ENCODE peak calls at places on chromosome 4, in five cellular contexts. Z is lower lobe of right lung, O is A549, P is astrocyte of the spinal cord, J is right lobe of liver. K is an unnamed sample.

GRCh38 chr4:159003420-159004253 is 99.2 kb upstream of the RAPGEF2 start:
- DNase-seq in O (no peak), P (peak), J (no peak), Z (no peak), K (no peak)

GRCh38 chr4:40307627-40308497 is 27.3 kb upstream of the CHRNA9 start:
- DNase-seq in Z (no peak), J (no peak), O (no peak), P (no peak), K (no peak)

GRCh38 chr4:97238956-97239698 is 904.1 kb downstream of the STPG2 start:
- DNase-seq in Z (no peak), P (no peak), O (no peak), J (no peak), K (no peak)

GRCh38 chr4:131638776-131639175 is 1510.3 kb upstream of the PCDH10 start:
- DNase-seq in O (no peak), P (peak), J (no peak), Z (no peak), K (no peak)

GRCh38 chr4:149914521-149915115 is 99.0 kb upstream of the IQCM start:
- DNase-seq in Z (no peak), P (peak), O (peak), J (no peak), K (peak)

GRCh38 chr4:130210871-130211270 is 1114.9 kb downstream of the C4orf33 start:
- DNase-seq in O (peak), J (no peak), Z (no peak), P (peak), K (peak)

GRCh38 chr4:186904104-186904503 is 180.4 kb upstream of the FAT1 start:
- DNase-seq in J (no peak), O (peak), Z (no peak), P (peak), K (no peak)

GRCh38 chr4:109728385-109728784 is 1.5 kb downstream of the PLA2G12A start:
- DNase-seq in J (no peak), Z (no peak), O (no peak), P (no peak), K (no peak)

GRCh38 chr4:130712038-130712437 is 1616.1 kb downstream of the C4orf33 start:
- DNase-seq in J (no peak), O (no peak), P (peak), Z (no peak), K (no peak)

GRCh38 chr4:102429553-102429952 is 71.6 kb upstream of the NFKB1 start:
- DNase-seq in O (peak), Z (no peak), J (no peak), P (peak), K (peak)

GRCh38 chr4:12724520-12724919 is 759.6 kb downstream of the RAB28 start:
- DNase-seq in P (no peak), J (no peak), Z (no peak), O (no peak), K (peak)

GRCh38 chr4:12729384-12729783 is 754.8 kb downstream of the RAB28 start:
- DNase-seq in J (no peak), O (peak), Z (no peak), P (peak), K (no peak)

GRCh38 chr4:12723849-12724447 is 760.2 kb downstream of the RAB28 start:
- DNase-seq in P (no peak), J (no peak), Z (no peak), O (no peak), K (no peak)
- H3K4me3 ChIP-seq in P (no peak), J (no peak), Z (no peak), O (no peak), K (no peak)

DNA sequence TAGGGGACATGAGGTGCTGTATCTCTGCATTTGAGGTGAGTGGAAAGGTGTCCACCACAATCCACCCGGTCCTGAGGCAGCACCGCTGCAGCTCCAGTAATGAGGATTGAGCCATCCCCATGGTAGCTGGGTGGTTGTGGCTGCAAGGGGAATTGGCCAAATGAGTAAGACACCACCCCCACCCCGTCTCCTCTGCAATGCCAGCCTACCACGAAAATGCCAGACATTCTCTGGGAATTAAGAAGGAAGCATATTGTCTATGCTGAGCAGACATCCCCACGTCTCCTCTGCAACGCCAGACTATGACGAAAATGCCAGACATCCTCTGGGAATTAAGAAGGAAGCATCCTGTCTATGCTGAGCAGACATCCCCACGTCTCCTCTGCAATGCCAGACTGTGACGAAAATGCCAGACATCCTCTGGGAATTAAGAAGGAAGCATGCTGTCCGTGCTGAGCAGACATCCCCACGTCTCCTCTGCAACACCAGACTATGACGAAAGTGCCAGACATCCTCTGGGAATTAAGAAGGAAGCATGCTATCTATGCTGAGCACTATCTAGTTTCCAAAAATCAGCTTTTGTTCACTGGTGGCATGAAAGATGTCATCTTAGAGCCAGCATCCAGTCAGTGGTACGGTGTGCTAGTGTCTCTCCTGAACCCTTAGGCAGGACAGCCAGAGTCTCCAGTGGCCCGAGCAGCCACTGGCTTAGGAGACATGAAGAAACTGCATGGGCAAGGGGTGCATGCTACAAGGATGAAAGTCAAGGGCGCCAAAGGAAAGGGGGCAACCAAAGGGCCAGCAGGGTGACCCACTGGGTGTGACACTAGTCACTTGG is 339.9 kb upstream of the FRG1 start:
- DNase-seq in J (no peak), O (peak), P (no peak), Z (no peak), K (peak)
- H3K4me3 ChIP-seq in J (no peak), O (no peak), P (no peak), Z (no peak), K (no peak)

DNA sequence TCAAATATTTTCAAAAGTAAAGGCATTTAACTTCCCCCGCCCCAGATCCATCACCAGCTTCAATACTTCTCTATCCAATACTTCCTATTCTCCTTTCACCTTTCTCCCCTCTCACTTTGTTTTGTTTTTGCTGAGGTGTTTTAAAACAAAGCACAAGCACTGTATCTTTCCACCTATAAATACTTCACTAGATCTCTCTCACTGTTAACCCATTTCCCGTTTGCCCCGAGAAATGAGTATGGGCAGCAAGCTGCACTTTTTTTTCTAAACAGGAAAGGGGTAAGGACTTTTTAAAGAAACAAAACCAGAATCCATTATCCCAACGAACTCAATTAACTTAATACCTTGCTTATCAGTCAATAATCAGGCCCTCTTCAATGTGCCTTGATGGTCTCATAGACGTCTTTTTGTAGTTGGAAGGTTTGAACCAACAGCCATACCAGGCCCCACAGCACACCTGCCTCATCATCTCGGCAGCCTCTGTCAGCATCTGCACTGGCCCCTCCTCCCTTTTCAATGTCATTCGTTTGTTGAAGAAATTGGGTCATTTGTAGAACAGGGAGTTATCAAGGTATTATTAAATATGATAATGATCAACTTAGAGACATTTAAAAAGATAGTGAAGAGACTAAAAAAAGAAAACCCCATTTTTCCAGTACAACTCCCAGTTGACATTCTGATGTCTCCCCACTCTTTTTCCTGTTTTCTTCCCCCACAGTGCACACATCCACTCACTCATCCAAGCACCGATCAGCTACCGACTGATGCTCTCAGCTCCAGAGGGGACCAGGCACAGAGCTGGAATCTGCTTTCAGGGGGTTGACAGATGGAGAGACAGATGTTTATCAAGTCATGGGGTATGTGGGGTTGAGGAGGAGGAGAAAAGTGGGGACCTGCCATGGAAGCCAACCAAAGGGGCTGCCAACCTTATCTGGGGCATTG is 25.8 kb downstream of the CRMP1 start:
- DNase-seq in O (no peak), J (no peak), P (no peak), Z (no peak), K (no peak)
- H3K4me3 ChIP-seq in O (no peak), J (no peak), P (no peak), Z (no peak), K (no peak)

GRCh38 chr4:184349283-184350039 is 124.9 kb downstream of the IRF2 start:
- DNase-seq in Z (no peak), J (peak), O (no peak), P (no peak), K (no peak)
- H3K4me3 ChIP-seq in Z (no peak), J (no peak), O (no peak), P (no peak), K (no peak)

GRCh38 chr4:1796486-1797204 is 3.6 kb downstream of the FGFR3 start:
- DNase-seq in O (no peak), J (no peak), P (no peak), Z (no peak), K (no peak)

GRCh38 chr4:1793940-1794808 is 1.1 kb downstream of the FGFR3 start:
- DNase-seq in O (peak), P (peak), J (no peak), Z (no peak), K (no peak)

GRCh38 chr4:1797298-1797860 is 4.3 kb downstream of the FGFR3 start:
- DNase-seq in J (peak), O (no peak), P (no peak), Z (no peak), K (no peak)

GRCh38 chr4:1794809-1795303 is 1.8 kb downstream of the FGFR3 start:
- DNase-seq in J (no peak), P (no peak), O (no peak), Z (no peak), K (no peak)

GRCh38 chr4:1795304-1796195 is 2.5 kb downstream of the FGFR3 start:
- DNase-seq in Z (no peak), O (no peak), J (peak), P (no peak), K (no peak)
- H3K4me3 ChIP-seq in Z (peak), O (peak), J (peak), P (no peak), K (peak)

GRCh38 chr4:138897818-138898226 is 117.8 kb upstream of the NOCT start:
- DNase-seq in J (no peak), Z (no peak), P (peak), O (peak), K (peak)

GRCh38 chr4:138903185-138903584 is 112.4 kb upstream of the NOCT start:
- DNase-seq in P (no peak), Z (no peak), J (no peak), O (no peak), K (no peak)

GRCh38 chr4:138899999-138900398 is 115.6 kb upstream of the NOCT start:
- DNase-seq in Z (no peak), O (no peak), J (no peak), P (no peak), K (no peak)

GRCh38 chr4:138898282-138898681 is 117.3 kb upstream of the NOCT start:
- DNase-seq in Z (no peak), P (peak), J (no peak), O (no peak), K (peak)

GRCh38 chr4:138901177-138901576 is 114.4 kb upstream of the NOCT start:
- DNase-seq in O (no peak), P (no peak), J (no peak), Z (no peak), K (no peak)
- H3K4me3 ChIP-seq in O (no peak), P (no peak), J (no peak), Z (no peak), K (no peak)

DNA sequence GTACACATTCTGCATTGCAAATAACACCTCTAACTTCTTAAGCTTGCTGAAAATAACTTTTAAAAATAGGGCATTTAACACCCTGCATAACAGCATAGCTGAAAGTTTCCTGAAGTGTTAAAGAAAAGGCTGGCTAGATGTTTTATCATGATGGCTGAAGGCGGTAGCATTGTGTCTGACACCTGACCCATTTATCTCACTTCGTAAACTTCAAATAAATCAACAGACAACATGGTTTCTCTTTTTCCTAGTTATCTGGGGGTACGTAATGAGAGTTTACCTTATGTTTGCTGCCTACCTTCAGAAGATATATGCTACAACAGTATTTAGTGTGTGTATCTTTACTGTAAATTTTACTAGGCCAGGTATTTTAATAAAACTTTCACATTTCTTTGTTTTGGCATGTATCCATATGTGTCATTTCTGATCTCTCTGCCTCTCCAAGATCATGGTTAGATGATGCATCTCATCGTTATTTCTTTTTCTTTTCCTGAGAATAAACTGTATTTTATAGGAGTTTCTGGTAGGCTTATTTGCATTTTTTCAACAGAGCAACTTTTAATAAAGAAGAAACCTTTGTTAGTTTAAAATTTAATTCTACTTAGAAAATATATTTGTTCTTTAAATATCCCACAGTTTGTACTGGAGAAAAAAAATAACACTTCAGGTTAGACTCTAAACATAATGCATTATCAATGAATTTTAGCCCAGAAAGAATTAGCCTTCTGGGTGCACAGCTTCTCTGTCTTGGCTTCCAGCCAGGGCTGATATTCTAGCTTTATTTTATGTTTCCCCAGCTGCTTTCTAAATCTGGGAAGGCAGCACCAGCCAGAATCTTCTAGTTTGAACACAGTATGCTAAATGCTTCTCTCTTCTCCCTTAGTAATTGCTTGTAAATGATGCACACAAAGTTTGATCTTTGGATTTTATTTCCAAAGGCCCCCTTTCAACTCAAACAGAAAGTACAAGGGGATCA is 2.9 kb downstream of the NDST4 start:
- DNase-seq in Z (no peak), P (peak), J (no peak), O (no peak), K (no peak)
- H3K4me3 ChIP-seq in Z (no peak), P (no peak), J (no peak), O (no peak), K (no peak)

GRCh38 chr4:168150651-168151050 is 58.3 kb downstream of the ANXA10 start:
- DNase-seq in P (peak), O (no peak), Z (no peak), J (no peak), K (no peak)

GRCh38 chr4:168152837-168153500 is 60.6 kb downstream of the ANXA10 start:
- DNase-seq in J (no peak), O (no peak), Z (no peak), P (no peak), K (no peak)

GRCh38 chr4:168154546-168155277 is 62.4 kb downstream of the ANXA10 start:
- DNase-seq in P (no peak), O (no peak), J (no peak), Z (no peak), K (no peak)

GRCh38 chr4:168151313-168151712 is 59.0 kb downstream of the ANXA10 start:
- DNase-seq in J (no peak), P (no peak), Z (no peak), O (no peak), K (no peak)

DNA sequence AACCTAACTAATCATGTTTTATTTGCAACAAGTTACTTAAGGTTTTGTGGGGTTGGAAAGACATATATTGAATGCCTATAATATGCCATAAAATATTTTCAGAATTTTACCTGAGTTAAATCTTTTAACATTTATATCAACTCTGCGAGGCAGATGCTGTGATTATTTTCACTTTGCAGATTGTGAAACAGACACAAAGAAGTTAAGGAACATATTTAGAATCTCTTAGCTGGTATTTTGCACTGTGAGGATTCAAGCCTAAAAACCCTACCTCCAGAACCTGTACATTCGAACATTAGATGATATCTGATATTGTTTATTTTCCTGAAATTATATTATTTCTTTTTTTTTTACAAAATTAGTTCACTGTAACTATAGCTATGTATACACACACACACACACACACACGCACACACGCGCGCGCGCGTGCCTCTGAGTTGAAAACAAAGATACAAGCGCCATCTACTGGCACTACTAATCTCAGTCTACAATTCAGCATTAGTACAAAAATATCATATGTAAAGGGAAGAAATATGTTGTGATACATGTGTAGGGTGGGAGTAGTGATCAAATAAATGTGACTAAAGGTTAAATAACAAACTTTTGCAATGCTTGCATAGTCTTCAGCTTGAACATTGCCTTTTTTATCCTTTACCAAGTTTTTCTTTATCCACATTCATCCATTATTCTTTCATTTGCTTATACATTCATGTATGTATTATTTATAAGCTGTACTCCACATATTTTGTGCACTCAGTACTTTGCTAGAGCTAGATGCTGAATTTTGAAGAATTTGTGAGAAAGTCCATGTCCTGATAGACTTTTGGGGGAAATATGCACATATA is 61.5 kb downstream of the ANXA10 start:
- DNase-seq in J (peak), Z (peak), O (peak), P (peak), K (peak)
- H3K4me3 ChIP-seq in J (peak), Z (peak), O (peak), P (peak), K (no peak)